ENCODE peak calls at places on chromosome X, in six cellular contexts. D is CD4-positive, CD25-positive, alpha-beta regulatory T cell; L is AG10803; K is upper lobe of right lung; P is CD8-positive, alpha-beta memory T cell; Z is OCI-LY7. T is an unnamed sample.

GRCh38 chrX:43500996-43501694 is 155.0 kb upstream of the MAOA start:
- DNase-seq in Z (no peak), D (no peak), K (no peak), L (no peak), P (no peak), T (no peak)

GRCh38 chrX:84876876-84877275 is 126.8 kb upstream of the APOOL start:
- DNase-seq in L (no peak), D (no peak), P (no peak), K (no peak), Z (no peak), T (no peak)

GRCh38 chrX:41670108-41670507 is 18.7 kb upstream of the GPR34 start:
- DNase-seq in L (peak), Z (no peak), D (no peak), P (no peak), K (no peak), T (no peak)

GRCh38 chrX:11606408-11606807 is 59.3 kb downstream of the ARHGAP6 start:
- DNase-seq in P (no peak), K (no peak), Z (no peak), L (no peak), D (no peak), T (no peak)

GRCh38 chrX:47239898-47240545 is 7.2 kb downstream of the USP11 start:
- DNase-seq in D (no peak), P (no peak), Z (no peak), L (no peak), K (no peak), T (no peak)

GRCh38 chrX:40109288-40110008 is 11.7 kb upstream of the BCOR start:
- DNase-seq in K (peak), D (no peak), L (no peak), P (no peak), Z (peak), T (peak)

GRCh38 chrX:31039327-31039711 is 32.5 kb downstream of the FTHL17 start:
- DNase-seq in P (no peak), K (no peak), L (no peak), Z (peak), D (no peak), T (no peak)

GRCh38 chrX:13078739-13079444 is 34.5 kb upstream of the FAM9C start:
- DNase-seq in L (peak), D (no peak), Z (no peak), P (no peak), K (peak), T (peak)

GRCh38 chrX:48043056-48043455 is 28.4 kb downstream of the ZNF630 start:
- DNase-seq in Z (no peak), P (no peak), L (no peak), D (no peak), K (no peak), T (no peak)

GRCh38 chrX:33171071-33171470 is 40.3 kb downstream of the DMD start:
- DNase-seq in K (no peak), L (no peak), P (no peak), D (no peak), Z (peak), T (no peak)

GRCh38 chrX:25442501-25442900 is 426.7 kb upstream of the ARX start:
- DNase-seq in P (no peak), D (no peak), K (no peak), Z (no peak), L (no peak), T (peak)

GRCh38 chrX:22889824-22890223 is 109.9 kb upstream of the DDX53 start:
- DNase-seq in D (no peak), P (no peak), L (no peak), Z (no peak), K (no peak), T (no peak)

GRCh38 chrX:31713120-31713519 is 641.3 kb upstream of the FTHL17 start:
- DNase-seq in Z (no peak), D (no peak), P (no peak), L (no peak), K (no peak), T (no peak)

GRCh38 chrX:7132335-7133035 is 15.0 kb upstream of the STS start:
- DNase-seq in K (peak), D (no peak), L (peak), P (no peak), Z (peak), T (peak)

GRCh38 chrX:40145670-40146470 is 48.1 kb upstream of the BCOR start:
- DNase-seq in K (no peak), D (no peak), P (no peak), Z (no peak), L (no peak), T (peak)

GRCh38 chrX:6849711-6850415 is 297.6 kb upstream of the STS start:
- DNase-seq in D (no peak), P (no peak), K (no peak), L (peak), Z (no peak), T (peak)

GRCh38 chrX:69305333-69306062 is 140.2 kb upstream of the PJA1 start:
- DNase-seq in L (no peak), K (no peak), Z (no peak), D (no peak), P (no peak), T (no peak)

GRCh38 chrX:46837543-46838481 is 969 bp downstream of the RP2 start:
- DNase-seq in Z (peak), D (peak), K (no peak), P (no peak), L (no peak), T (peak)

GRCh38 chrX:150503898-150504219 is 64.6 kb upstream of the MTM1 start:
- DNase-seq in P (no peak), D (no peak), L (no peak), Z (no peak), K (peak), T (no peak)

GRCh38 chrX:112832481-112833095 is 8.0 kb downstream of the AMOT start:
- DNase-seq in P (no peak), D (no peak), K (peak), L (no peak), Z (no peak), T (no peak)

GRCh38 chrX:15142084-15142715 is 127.7 kb downstream of the ASB9 start:
- DNase-seq in P (no peak), Z (no peak), L (peak), K (no peak), D (no peak), T (no peak)

GRCh38 chrX:48747415-48748026 is 14.0 kb upstream of the GLOD5 start:
- DNase-seq in L (no peak), P (no peak), Z (no peak), K (no peak), D (no peak), T (no peak)

GRCh38 chrX:111131572-111131971 is 35.6 kb downstream of the PAK3 start:
- DNase-seq in P (no peak), Z (no peak), L (peak), D (no peak), K (no peak), T (peak)

GRCh38 chrX:118272237-118272636 is 73.7 kb upstream of the WDR44 start:
- DNase-seq in L (peak), D (no peak), Z (no peak), K (no peak), P (no peak), T (peak)

DNA sequence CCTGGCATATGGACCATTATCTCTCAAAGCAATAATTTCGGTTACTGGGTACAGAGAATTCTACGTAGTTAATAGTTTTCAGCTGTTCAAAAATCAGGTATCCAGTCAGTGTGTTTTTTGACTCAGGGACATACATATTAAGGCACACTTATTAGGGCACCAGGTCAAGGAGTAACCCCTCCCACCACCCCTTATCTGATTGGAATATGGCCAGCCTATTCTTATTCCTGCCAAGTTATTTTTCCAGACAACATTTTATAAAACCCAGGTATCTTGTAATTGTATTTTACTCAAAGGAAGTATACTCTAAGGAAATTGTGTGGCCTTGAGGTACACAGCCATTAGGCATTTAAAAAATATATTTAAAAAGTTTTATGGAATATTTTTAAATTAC is 4.3 kb downstream of the ZFX start:
- DNase-seq in K (no peak), P (no peak), D (no peak), Z (no peak), L (no peak), T (no peak)
- H3K4me3 ChIP-seq in K (no peak), P (no peak), D (peak), Z (peak), L (no peak), T (peak)

DNA sequence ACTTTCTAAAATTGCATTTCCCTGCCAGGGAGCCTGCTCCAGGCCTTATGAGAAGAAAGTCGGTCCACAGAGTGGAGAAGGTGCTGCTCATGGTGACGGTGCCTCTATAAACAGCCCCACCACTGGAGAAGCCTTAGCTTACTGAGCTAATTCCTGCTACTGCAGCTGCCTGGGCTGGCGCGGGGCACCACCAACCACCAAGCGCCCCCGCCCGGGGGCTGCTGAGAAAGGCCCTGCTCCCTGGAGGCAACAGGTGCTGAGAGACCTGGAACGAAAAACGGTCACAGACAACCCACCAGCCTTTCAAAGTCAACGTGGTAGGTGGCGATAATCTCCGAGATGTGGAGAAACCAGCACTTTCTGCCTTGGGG is 2.9 kb downstream of the HCFC1 start:
- DNase-seq in L (no peak), D (peak), P (no peak), Z (peak), K (no peak), T (peak)
- H3K4me3 ChIP-seq in L (peak), D (peak), P (peak), Z (peak), K (peak), T (peak)

GRCh38 chrX:63503541-63503940 is 152.4 kb upstream of the SPIN4 start:
- DNase-seq in Z (no peak), P (no peak), D (no peak), L (peak), K (no peak), T (peak)
- H3K4me3 ChIP-seq in Z (no peak), P (no peak), D (no peak), L (no peak), K (no peak), T (no peak)

GRCh38 chrX:3576886-3577516 is 136.4 kb downstream of the PRKX start:
- DNase-seq in K (no peak), D (no peak), Z (no peak), P (no peak), L (peak), T (peak)
- H3K4me3 ChIP-seq in K (no peak), D (no peak), Z (no peak), P (no peak), L (no peak), T (no peak)

GRCh38 chrX:103615781-103616180 is 8.0 kb downstream of the TCEAL3 start:
- DNase-seq in D (no peak), L (no peak), Z (no peak), K (no peak), P (no peak), T (no peak)
- H3K4me3 ChIP-seq in D (no peak), L (no peak), Z (no peak), K (no peak), P (no peak), T (no peak)

DNA sequence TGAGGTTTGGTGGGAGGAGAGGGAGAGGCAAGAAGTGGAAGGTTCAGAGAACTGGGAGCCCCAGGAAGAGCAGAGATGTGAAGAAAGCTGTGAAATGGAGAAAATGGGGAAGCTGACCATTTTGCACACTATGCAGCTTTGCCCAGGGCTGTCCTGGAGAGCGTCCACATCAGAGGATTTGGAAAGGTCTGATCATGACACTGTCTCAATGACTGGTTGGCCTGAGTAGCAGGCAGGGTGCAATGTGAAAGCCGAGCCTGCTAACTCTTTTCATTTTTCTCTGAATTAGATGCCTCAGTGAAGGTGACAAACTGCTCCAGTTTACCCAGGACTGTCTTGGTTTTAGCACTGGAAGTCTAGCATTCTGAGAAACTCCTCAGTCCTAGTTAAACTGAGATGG is 330.1 kb upstream of the RPS6KA3 start:
- DNase-seq in D (no peak), Z (no peak), P (no peak), L (no peak), K (no peak), T (peak)
- H3K4me3 ChIP-seq in D (no peak), Z (no peak), P (no peak), L (no peak), K (no peak), T (no peak)

T was measured in adipocyte.